ENCODE peak calls at places on chromosomes 6 and 20, in seven cellular contexts. R is IMR-90, C is HCT116, S is ovary, B is tibial nerve, J is uterus, O is heart left ventricle. E is an unnamed sample. For H3K36me3, the result is how much of the 10 kb centered on the place peaks cover.

GRCh38 chr6:157066781-157067491 is 256.4 kb downstream of the TMEM242 start:
- DNase-seq in O (no peak), J (no peak), B (no peak), C (no peak), S (no peak), R (peak), E (no peak)

GRCh38 chr6:167811689-167812487 is 14.8 kb upstream of the AFDN start:
- DNase-seq in S (no peak), B (no peak), C (no peak), R (no peak), O (no peak), J (no peak), E (no peak)

GRCh38 chr20:9699181-9699580 is 139.7 kb downstream of the PAK5 start:
- DNase-seq in B (no peak), O (no peak), S (no peak), J (no peak), C (no peak), R (peak), E (no peak)

GRCh38 chr6:11241154-11241792 is 8.8 kb upstream of the NEDD9 start:
- DNase-seq in R (no peak), J (no peak), O (no peak), S (no peak), B (no peak), C (no peak), E (no peak)

GRCh38 chr20:46204594-46205205 is 86.6 kb downstream of the CD40 start:
- DNase-seq in R (no peak), B (no peak), J (no peak), O (no peak), S (no peak), C (no peak), E (no peak)

GRCh38 chr6:83741089-83741488 is 32.2 kb upstream of the SNAP91 start:
- DNase-seq in C (no peak), O (no peak), S (no peak), J (no peak), R (no peak), B (no peak), E (no peak)

GRCh38 chr6:170156448-170157375 is 134.2 kb downstream of the DLL1 start:
- DNase-seq in R (no peak), O (no peak), S (peak), B (no peak), J (no peak), C (no peak), E (no peak)

GRCh38 chr20:10761232-10761631 is 87.4 kb upstream of the JAG1 start:
- DNase-seq in R (peak), B (no peak), C (no peak), O (no peak), S (no peak), J (no peak), E (peak)

GRCh38 chr20:44429017-44429339 is 46.7 kb upstream of the TTPAL start:
- DNase-seq in B (no peak), O (no peak), S (no peak), C (no peak), R (no peak), J (no peak), E (no peak)

GRCh38 chr20:278607-279571 is 11.7 kb downstream of the C20orf96 start:
- DNase-seq in O (peak), J (peak), R (no peak), B (no peak), S (peak), C (no peak), E (no peak)

GRCh38 chr20:44701116-44701865 is 13.9 kb upstream of the CCN5 start:
- DNase-seq in J (no peak), B (no peak), C (no peak), R (peak), O (no peak), S (no peak), E (no peak)

GRCh38 chr6:127547215-127547614 is 28.1 kb upstream of the MTCL3 start:
- DNase-seq in C (no peak), O (no peak), S (no peak), R (no peak), B (no peak), J (no peak), E (no peak)

GRCh38 chr6:226516-227073 is 65.7 kb upstream of the DUSP22 start:
- DNase-seq in J (no peak), R (no peak), O (no peak), C (no peak), B (no peak), S (peak), E (no peak)

GRCh38 chr6:101086473-101086872 is 205.3 kb upstream of the ASCC3 start:
- DNase-seq in J (no peak), O (no peak), B (no peak), R (no peak), C (no peak), S (no peak), E (no peak)

GRCh38 chr6:24861934-24862333 is 63.2 kb upstream of the ARMH2 start:
- DNase-seq in J (no peak), C (no peak), O (no peak), B (no peak), R (no peak), S (no peak), E (peak)

GRCh38 chr6:107716688-107717089 is 107.4 kb downstream of the SCML4 start:
- DNase-seq in R (peak), S (no peak), J (no peak), B (no peak), O (no peak), C (peak), E (no peak)

GRCh38 chr20:49595346-49595745 is 27.4 kb upstream of the PTGIS start:
- DNase-seq in S (no peak), B (no peak), R (no peak), O (no peak), J (no peak), C (no peak), E (no peak)

GRCh38 chr20:23143098-23143497 is 57.0 kb upstream of the CD93 start:
- DNase-seq in B (peak), C (peak), S (no peak), R (peak), O (peak), J (no peak), E (no peak)

GRCh38 chr6:15879372-15880261 is 216.8 kb upstream of the DTNBP1 start:
- DNase-seq in B (peak), O (peak), R (peak), S (peak), J (peak), C (no peak), E (peak)

GRCh38 chr6:25066593-25066992 is 130.8 kb upstream of the RIPOR2 start:
- DNase-seq in J (no peak), O (no peak), S (no peak), R (peak), C (no peak), B (no peak), E (no peak)

GRCh38 chr20:57654363-57654997 is 34.3 kb upstream of the ZBP1 start:
- DNase-seq in O (peak), S (peak), C (peak), J (peak), R (peak), B (peak), E (peak)

GRCh38 chr6:106474476-106474875 is 114.0 kb downstream of the CRYBG1 start:
- DNase-seq in R (no peak), S (no peak), O (no peak), J (no peak), B (no peak), C (no peak), E (no peak)

GRCh38 chr20:54133434-54134427 is 40.1 kb downstream of the CYP24A1 start:
- DNase-seq in S (no peak), J (no peak), O (no peak), B (no peak), C (peak), R (peak), E (peak)

GRCh38 chr6:32371803-32372202 is at the start of gene TSBP1:
- DNase-seq in B (no peak), S (no peak), C (no peak), O (no peak), J (no peak), R (no peak), E (no peak)

GRCh38 chr6:163501440-163501839 is 86.9 kb downstream of the QKI start:
- DNase-seq in R (no peak), C (no peak), J (no peak), O (no peak), B (no peak), S (no peak), E (no peak)

GRCh38 chr6:73129653-73130443 is 95.4 kb downstream of the KHDC1L start:
- DNase-seq in B (peak), R (peak), O (peak), C (peak), J (peak), S (peak), E (peak)

GRCh38 chr6:107362271-107362604 is 97.1 kb downstream of the PDSS2 start:
- DNase-seq in C (no peak), S (no peak), B (no peak), O (no peak), R (no peak), J (no peak), E (no peak)

GRCh38 chr20:3162080-3162611 is 2.5 kb upstream of the FASTKD5 start:
- DNase-seq in B (no peak), O (peak), C (no peak), R (no peak), J (no peak), S (no peak), E (no peak)

GRCh38 chr6:14442250-14442649 is 324.7 kb downstream of the CD83 start:
- DNase-seq in O (no peak), B (no peak), R (no peak), S (no peak), C (no peak), J (no peak), E (no peak)

GRCh38 chr6:149043476-149044130 is 273.9 kb upstream of the TAB2 start:
- DNase-seq in J (no peak), R (no peak), O (no peak), B (no peak), C (peak), S (no peak), E (no peak)

GRCh38 chr6:53894086-53894485 is 99.3 kb downstream of the LRRC1 start:
- DNase-seq in C (no peak), O (no peak), J (no peak), B (no peak), R (peak), S (no peak), E (no peak)

GRCh38 chr6:30508890-30509736 is 19.8 kb downstream of the HLA-E start:
- DNase-seq in C (no peak), R (peak), B (no peak), O (no peak), J (no peak), S (no peak), E (no peak)

GRCh38 chr6:13427838-13428527 is 59.4 kb downstream of the GFOD1 start:
- DNase-seq in B (no peak), J (no peak), S (no peak), O (no peak), R (no peak), C (no peak), E (peak)

GRCh38 chr6:153980176-153980575 is 58.9 kb upstream of the OPRM1 start:
- DNase-seq in R (no peak), S (no peak), O (no peak), B (no peak), C (no peak), J (no peak), E (no peak)

GRCh38 chr6:26536571-26537159 is 1.5 kb upstream of the HMGN4 start:
- DNase-seq in R (peak), S (no peak), J (peak), O (no peak), C (no peak), B (no peak), E (peak)

GRCh38 chr6:107712523-107713213 is 111.4 kb downstream of the SCML4 start:
- DNase-seq in B (no peak), O (no peak), C (no peak), S (no peak), J (peak), R (peak), E (no peak)

DNA sequence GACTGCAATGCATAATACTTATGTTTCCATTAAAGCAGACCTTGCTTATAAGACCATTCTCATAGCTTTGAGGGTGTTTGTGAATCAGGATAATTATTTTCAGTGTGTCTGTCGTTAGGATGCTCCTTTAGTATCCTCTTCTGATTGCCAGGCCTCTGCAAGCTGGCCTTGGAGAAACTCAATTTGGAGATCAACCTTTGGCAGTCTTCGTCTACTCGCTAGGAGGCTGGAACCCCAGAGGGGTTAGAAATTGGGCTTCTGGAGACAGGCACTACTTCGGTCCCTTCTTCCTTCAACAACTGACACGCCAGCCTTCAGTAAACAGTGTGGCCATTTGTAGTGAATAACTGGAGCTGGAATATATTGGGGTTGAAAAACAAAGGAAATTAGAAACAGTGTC is 100.8 kb upstream of the CITED2 start:
- DNase-seq in J (no peak), C (no peak), B (no peak), R (no peak), S (no peak), O (no peak), E (no peak)
- H3K27ac ChIP-seq in J (no peak), C (no peak), B (peak), R (no peak), S (no peak), O (no peak), E (no peak)

DNA sequence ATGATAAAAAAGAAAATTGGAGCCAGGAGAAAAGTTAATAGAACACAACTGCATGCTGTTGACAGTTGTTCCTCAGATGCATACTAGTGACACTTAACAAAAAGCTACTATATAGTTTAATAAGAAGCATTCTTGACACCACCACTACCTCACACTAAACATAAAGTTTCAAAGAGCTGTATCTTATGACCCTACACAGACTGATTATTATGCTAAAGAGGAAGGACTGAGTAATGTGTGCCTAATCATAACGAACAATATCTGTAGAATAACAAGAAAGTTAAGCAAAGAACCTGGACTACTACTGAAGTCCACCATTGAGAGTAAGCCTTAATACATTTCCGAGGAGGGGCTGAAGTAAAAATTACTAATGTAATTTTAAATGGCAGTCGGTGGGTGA is 99.8 kb downstream of the IRAK1BP1 start:
- DNase-seq in J (no peak), C (no peak), O (no peak), B (no peak), S (no peak), R (no peak), E (no peak)
- H3K36me3 ChIP-seq in J (under half), C (under half), O (half or more), B (under half), S (under half), R (under half), E (half or more)

GRCh38 chr6:109443425-109443950 is 3.0 kb downstream of the SMPD2 start:
- DNase-seq in R (no peak), O (no peak), C (no peak), B (no peak), J (no peak), S (no peak), E (no peak)

GRCh38 chr6:109440325-109441068 is at the start of the genes PPIL6 and SMPD2:
- DNase-seq in B (peak), O (peak), J (peak), S (peak), C (peak), R (peak), E (peak)

GRCh38 chr6:109445382-109445781 is 4.9 kb downstream of the SMPD2 start:
- DNase-seq in O (no peak), S (no peak), R (no peak), C (no peak), B (no peak), J (no peak), E (no peak)

GRCh38 chr6:109441069-109441816 is 719 bp downstream of the SMPD2 start:
- DNase-seq in O (peak), S (peak), C (no peak), J (peak), B (peak), R (peak), E (peak)

DNA sequence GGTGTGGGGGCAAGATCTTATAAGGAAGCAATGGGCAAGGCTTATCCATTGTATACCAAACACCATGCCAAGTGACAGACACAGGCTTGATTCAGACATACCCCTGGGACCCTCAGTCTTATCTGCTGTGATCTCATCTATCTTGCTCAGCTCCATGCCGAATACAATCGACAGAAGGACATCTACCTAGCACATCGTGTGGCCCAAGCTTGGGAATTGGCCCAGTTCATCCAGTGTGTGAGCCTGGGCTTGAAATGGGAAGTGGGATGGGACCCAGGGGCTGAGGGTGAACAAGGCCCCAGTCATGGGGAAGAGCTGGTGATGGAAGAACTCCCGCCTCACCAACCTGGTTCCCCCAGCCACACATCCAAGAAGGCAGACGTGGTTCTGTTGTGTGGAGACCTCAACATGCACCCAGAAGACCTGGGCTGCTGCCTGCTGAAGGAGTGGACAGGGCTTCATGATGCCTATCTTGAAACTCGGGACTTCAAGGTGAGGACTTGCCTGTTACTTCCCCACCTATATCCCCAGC is 1.9 kb downstream of the SMPD2 start:
- DNase-seq in C (no peak), O (no peak), B (no peak), S (no peak), J (no peak), R (no peak), E (no peak)
- TF ChIP-seq POLR2A in C (no peak), O (no peak), B (no peak), S (no peak), J (no peak), R (no peak), E (no peak)

DNA sequence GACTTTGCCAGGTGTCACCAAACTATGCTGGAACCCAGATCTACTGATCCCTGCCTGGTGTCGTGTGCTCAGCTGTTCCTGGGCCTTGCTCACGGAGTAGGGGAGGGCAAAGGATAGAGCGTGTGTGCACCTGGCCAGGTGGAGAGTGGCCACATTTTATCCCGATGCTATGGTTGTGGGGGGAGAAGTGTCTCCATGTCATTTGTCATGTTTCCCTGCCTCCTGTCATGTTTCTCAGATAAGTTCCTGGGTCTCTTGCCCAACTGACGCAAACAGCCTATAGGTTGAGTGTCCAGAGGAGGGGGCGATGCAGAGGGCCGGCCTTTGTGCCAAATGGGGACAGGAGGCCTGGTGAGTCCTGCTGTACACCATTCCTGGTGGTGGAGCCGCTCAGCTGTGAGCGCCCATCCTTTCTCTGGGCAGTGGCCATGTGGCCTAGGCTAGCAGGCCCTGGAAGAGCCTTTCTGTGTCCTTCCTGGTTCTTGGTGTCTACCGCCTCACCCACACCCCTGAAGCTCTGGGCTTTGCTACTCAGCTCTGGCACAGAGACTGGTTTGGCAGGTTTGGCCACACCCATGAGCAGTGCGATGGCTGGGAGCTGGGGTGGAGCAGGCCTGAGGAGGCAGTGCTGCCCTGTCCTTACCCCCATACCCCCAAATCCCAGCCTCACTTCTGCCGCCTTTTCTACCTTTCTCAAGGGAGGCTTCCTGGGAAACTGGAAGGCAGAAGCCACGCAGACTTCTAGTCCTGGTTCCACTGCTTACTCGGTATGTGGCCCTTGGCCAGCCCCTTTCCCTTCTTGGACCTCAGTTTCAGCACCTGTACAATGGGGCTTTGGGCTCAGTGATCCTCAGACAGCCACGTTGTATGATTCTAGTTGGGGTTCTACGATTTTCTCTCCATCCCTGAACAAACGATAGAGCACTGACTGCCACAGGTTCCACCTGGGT is 32.3 kb upstream of the EPB41L1 start:
- DNase-seq in S (no peak), J (no peak), C (peak), B (no peak), O (no peak), R (no peak), E (no peak)
- H3K27ac ChIP-seq in S (no peak), J (no peak), C (peak), B (no peak), O (no peak), R (no peak), E (no peak)